ENCODE peak calls at places on chromosomes 11 and 22, in eight cellular contexts. One of them, this sample, is unnamed.

GRCh38 chr22:50672471-50673230 is at the start of gene SHANK3:
- ATAC-seq in HCT116: no peak
- ATAC-seq in mucosa of descending colon: no peak
- ATAC-seq in IMR-90: no peak
- ATAC-seq in psoas muscle: peak; percentile 61
- ATAC-seq in lower lobe of right lung: peak; percentile 53
- ATAC-seq in body of pancreas: peak; percentile 47
- ATAC-seq in heart left ventricle: peak; percentile 87
- ATAC-seq in this sample: peak; percentile 81

GRCh38 chr22:42172385-42173172 is 42.0 kb upstream of the CYP2D6 start:
- ATAC-seq in HCT116: no peak
- ATAC-seq in mucosa of descending colon: peak; percentile 69
- ATAC-seq in IMR-90: peak; percentile 62
- ATAC-seq in psoas muscle: no peak
- ATAC-seq in lower lobe of right lung: no peak
- ATAC-seq in body of pancreas: peak; percentile 23
- ATAC-seq in heart left ventricle: no peak
- ATAC-seq in this sample: no peak

GRCh38 chr11:4211991-4212390 is 117.4 kb downstream of the RRM1 start:
- ATAC-seq in HCT116: no peak
- ATAC-seq in mucosa of descending colon: no peak
- ATAC-seq in IMR-90: peak; percentile 37
- ATAC-seq in psoas muscle: no peak
- ATAC-seq in lower lobe of right lung: no peak
- ATAC-seq in body of pancreas: no peak
- ATAC-seq in heart left ventricle: no peak
- ATAC-seq in this sample: no peak

GRCh38 chr22:22201185-22201924 is 43.2 kb upstream of the VPREB1 start:
- ATAC-seq in HCT116: peak; percentile 84
- ATAC-seq in mucosa of descending colon: peak; percentile 83
- ATAC-seq in IMR-90: peak; percentile 62
- ATAC-seq in psoas muscle: no peak
- ATAC-seq in lower lobe of right lung: peak; percentile 50
- ATAC-seq in body of pancreas: no peak
- ATAC-seq in heart left ventricle: peak; percentile 41
- ATAC-seq in this sample: no peak

GRCh38 chr11:5703741-5704536 is 14.3 kb downstream of the TRIM22 start:
- ATAC-seq in HCT116: no peak
- ATAC-seq in mucosa of descending colon: no peak
- ATAC-seq in IMR-90: no peak
- ATAC-seq in psoas muscle: no peak
- ATAC-seq in lower lobe of right lung: no peak
- ATAC-seq in body of pancreas: no peak
- ATAC-seq in heart left ventricle: no peak
- ATAC-seq in this sample: no peak

GRCh38 chr11:44427432-44427831 is 117.5 kb upstream of the ALX4 start:
- ATAC-seq in HCT116: peak; percentile 84
- ATAC-seq in mucosa of descending colon: no peak
- ATAC-seq in IMR-90: no peak
- ATAC-seq in psoas muscle: no peak
- ATAC-seq in lower lobe of right lung: no peak
- ATAC-seq in body of pancreas: no peak
- ATAC-seq in heart left ventricle: no peak
- ATAC-seq in this sample: no peak

GRCh38 chr22:36942561-36942960 is 29.1 kb downstream of the CSF2RB start:
- ATAC-seq in HCT116: no peak
- ATAC-seq in mucosa of descending colon: no peak
- ATAC-seq in IMR-90: no peak
- ATAC-seq in psoas muscle: no peak
- ATAC-seq in lower lobe of right lung: no peak
- ATAC-seq in body of pancreas: no peak
- ATAC-seq in heart left ventricle: no peak
- ATAC-seq in this sample: no peak

GRCh38 chr11:29518389-29519174 is 498.2 kb downstream of the KCNA4 start:
- ATAC-seq in HCT116: no peak
- ATAC-seq in mucosa of descending colon: no peak
- ATAC-seq in IMR-90: no peak
- ATAC-seq in psoas muscle: no peak
- ATAC-seq in lower lobe of right lung: peak; percentile 37
- ATAC-seq in body of pancreas: no peak
- ATAC-seq in heart left ventricle: no peak
- ATAC-seq in this sample: no peak

GRCh38 chr11:14015711-14016110 is 53.2 kb downstream of the SPON1 start:
- ATAC-seq in HCT116: peak; percentile 90
- ATAC-seq in mucosa of descending colon: peak; percentile 84
- ATAC-seq in IMR-90: peak; percentile 36
- ATAC-seq in psoas muscle: no peak
- ATAC-seq in lower lobe of right lung: no peak
- ATAC-seq in body of pancreas: peak; percentile 56
- ATAC-seq in heart left ventricle: peak; percentile 74
- ATAC-seq in this sample: no peak

GRCh38 chr11:72239296-72239848 is 4.6 kb downstream of the PHOX2A start:
- ATAC-seq in HCT116: no peak
- ATAC-seq in mucosa of descending colon: peak; percentile 2
- ATAC-seq in IMR-90: peak; percentile 63
- ATAC-seq in psoas muscle: peak; percentile 45
- ATAC-seq in lower lobe of right lung: peak; percentile 51
- ATAC-seq in body of pancreas: no peak
- ATAC-seq in heart left ventricle: peak; percentile 53
- ATAC-seq in this sample: peak; percentile 71

GRCh38 chr11:36365937-36366336 is 69.8 kb downstream of the PRR5L start:
- ATAC-seq in HCT116: no peak
- ATAC-seq in mucosa of descending colon: no peak
- ATAC-seq in IMR-90: no peak
- ATAC-seq in psoas muscle: no peak
- ATAC-seq in lower lobe of right lung: no peak
- ATAC-seq in body of pancreas: no peak
- ATAC-seq in heart left ventricle: no peak
- ATAC-seq in this sample: no peak

GRCh38 chr11:117094776-117095175 is 3.5 kb downstream of the SIK3 start:
- ATAC-seq in HCT116: no peak
- ATAC-seq in mucosa of descending colon: no peak
- ATAC-seq in IMR-90: no peak
- ATAC-seq in psoas muscle: peak; percentile 58
- ATAC-seq in lower lobe of right lung: no peak
- ATAC-seq in body of pancreas: no peak
- ATAC-seq in heart left ventricle: no peak
- ATAC-seq in this sample: no peak

GRCh38 chr22:36839356-36840073 is 21.3 kb upstream of the NCF4 start:
- ATAC-seq in HCT116: no peak
- ATAC-seq in mucosa of descending colon: no peak
- ATAC-seq in IMR-90: no peak
- ATAC-seq in psoas muscle: no peak
- ATAC-seq in lower lobe of right lung: no peak
- ATAC-seq in body of pancreas: no peak
- ATAC-seq in heart left ventricle: no peak
- ATAC-seq in this sample: no peak

GRCh38 chr11:133940034-133940433 is 16.7 kb downstream of the IGSF9B start:
- ATAC-seq in HCT116: no peak
- ATAC-seq in mucosa of descending colon: no peak
- ATAC-seq in IMR-90: no peak
- ATAC-seq in psoas muscle: no peak
- ATAC-seq in lower lobe of right lung: no peak
- ATAC-seq in body of pancreas: no peak
- ATAC-seq in heart left ventricle: no peak
- ATAC-seq in this sample: no peak

GRCh38 chr11:130220311-130221030 is 60.9 kb downstream of the ST14 start:
- ATAC-seq in HCT116: no peak
- ATAC-seq in mucosa of descending colon: no peak
- ATAC-seq in IMR-90: no peak
- ATAC-seq in psoas muscle: peak; percentile 20
- ATAC-seq in lower lobe of right lung: no peak
- ATAC-seq in body of pancreas: no peak
- ATAC-seq in heart left ventricle: no peak
- ATAC-seq in this sample: no peak

GRCh38 chr22:42938449-42938848 is 76.5 kb downstream of the PACSIN2 start:
- ATAC-seq in HCT116: no peak
- ATAC-seq in mucosa of descending colon: no peak
- ATAC-seq in IMR-90: no peak
- ATAC-seq in psoas muscle: no peak
- ATAC-seq in lower lobe of right lung: peak; percentile 30
- ATAC-seq in body of pancreas: no peak
- ATAC-seq in heart left ventricle: no peak
- ATAC-seq in this sample: no peak

GRCh38 chr11:22454461-22454860 is 116.3 kb downstream of the SLC17A6 start:
- ATAC-seq in HCT116: no peak
- ATAC-seq in mucosa of descending colon: no peak
- ATAC-seq in IMR-90: no peak
- ATAC-seq in psoas muscle: no peak
- ATAC-seq in lower lobe of right lung: no peak
- ATAC-seq in body of pancreas: no peak
- ATAC-seq in heart left ventricle: no peak
- ATAC-seq in this sample: no peak

GRCh38 chr11:15727125-15727524 is 612.4 kb downstream of the INSC start:
- ATAC-seq in HCT116: no peak
- ATAC-seq in mucosa of descending colon: no peak
- ATAC-seq in IMR-90: no peak
- ATAC-seq in psoas muscle: peak; percentile 27
- ATAC-seq in lower lobe of right lung: no peak
- ATAC-seq in body of pancreas: no peak
- ATAC-seq in heart left ventricle: no peak
- ATAC-seq in this sample: no peak

GRCh38 chr11:94895451-94895850 is 77.9 kb downstream of the CWC15 start:
- ATAC-seq in HCT116: no peak
- ATAC-seq in mucosa of descending colon: no peak
- ATAC-seq in IMR-90: peak; percentile 55
- ATAC-seq in psoas muscle: peak; percentile 69
- ATAC-seq in lower lobe of right lung: peak; percentile 24
- ATAC-seq in body of pancreas: no peak
- ATAC-seq in heart left ventricle: peak; percentile 42
- ATAC-seq in this sample: peak; percentile 55

GRCh38 chr11:73957654-73958361 is 7.0 kb downstream of the DNAJB13 start:
- ATAC-seq in HCT116: no peak
- ATAC-seq in mucosa of descending colon: peak; percentile 69
- ATAC-seq in IMR-90: no peak
- ATAC-seq in psoas muscle: no peak
- ATAC-seq in lower lobe of right lung: no peak
- ATAC-seq in body of pancreas: no peak
- ATAC-seq in heart left ventricle: no peak
- ATAC-seq in this sample: no peak

GRCh38 chr22:50016988-50017700 is 4.6 kb upstream of the IL17REL start:
- ATAC-seq in HCT116: no peak
- ATAC-seq in mucosa of descending colon: peak; percentile 25
- ATAC-seq in IMR-90: no peak
- ATAC-seq in psoas muscle: peak; percentile 38
- ATAC-seq in lower lobe of right lung: no peak
- ATAC-seq in body of pancreas: no peak
- ATAC-seq in heart left ventricle: no peak
- ATAC-seq in this sample: no peak

GRCh38 chr11:92969634-92970347 is at the start of gene MTNR1B:
- ATAC-seq in HCT116: no peak
- ATAC-seq in mucosa of descending colon: no peak
- ATAC-seq in IMR-90: peak; percentile 81
- ATAC-seq in psoas muscle: no peak
- ATAC-seq in lower lobe of right lung: no peak
- ATAC-seq in body of pancreas: no peak
- ATAC-seq in heart left ventricle: no peak
- ATAC-seq in this sample: no peak

GRCh38 chr11:73099512-73100266 is 42.4 kb downstream of the FCHSD2 start:
- ATAC-seq in HCT116: no peak
- ATAC-seq in mucosa of descending colon: no peak
- ATAC-seq in IMR-90: no peak
- ATAC-seq in psoas muscle: no peak
- ATAC-seq in lower lobe of right lung: no peak
- ATAC-seq in body of pancreas: no peak
- ATAC-seq in heart left ventricle: peak; percentile 15
- ATAC-seq in this sample: no peak

GRCh38 chr11:122882809-122883681 is 486 bp downstream of the JHY start:
- ATAC-seq in HCT116: peak; percentile 81
- ATAC-seq in mucosa of descending colon: peak; percentile 88
- ATAC-seq in IMR-90: peak; percentile 71
- ATAC-seq in psoas muscle: no peak
- ATAC-seq in lower lobe of right lung: peak; percentile 93
- ATAC-seq in body of pancreas: peak; percentile 79
- ATAC-seq in heart left ventricle: peak; percentile 76
- ATAC-seq in this sample: peak; percentile 87

GRCh38 chr11:125968363-125968762 is 22.5 kb downstream of the VSIG10L2 start:
- ATAC-seq in HCT116: no peak
- ATAC-seq in mucosa of descending colon: peak; percentile 74
- ATAC-seq in IMR-90: no peak
- ATAC-seq in psoas muscle: no peak
- ATAC-seq in lower lobe of right lung: peak; percentile 83
- ATAC-seq in body of pancreas: no peak
- ATAC-seq in heart left ventricle: no peak
- ATAC-seq in this sample: no peak

DNA sequence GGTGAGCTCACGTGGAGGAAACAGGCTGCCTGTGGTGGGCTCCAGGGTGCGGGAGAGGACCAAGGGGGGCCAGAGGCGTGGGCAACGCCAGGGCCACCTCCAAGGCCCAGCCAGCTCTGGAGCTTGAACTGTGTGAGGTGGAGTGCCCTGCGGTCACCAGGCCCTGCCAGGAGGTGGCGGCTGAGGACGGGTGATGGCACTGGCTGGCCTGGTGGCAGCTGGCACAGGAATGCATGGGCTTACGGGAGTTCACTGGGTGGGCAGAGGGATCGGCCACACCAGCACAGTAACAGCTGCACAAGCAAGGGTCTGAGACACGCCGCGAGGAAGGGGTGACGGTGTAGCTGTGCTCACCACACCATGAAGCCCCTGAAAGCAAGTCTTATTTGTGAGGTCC is 15.8 kb downstream of the TOLLIP start:
- ATAC-seq in HCT116: peak; percentile 72
- ATAC-seq in mucosa of descending colon: peak; percentile 67
- ATAC-seq in IMR-90: peak; percentile 42
- ATAC-seq in psoas muscle: peak; percentile 31
- ATAC-seq in lower lobe of right lung: no peak
- ATAC-seq in body of pancreas: no peak
- ATAC-seq in heart left ventricle: peak; percentile 51
- ATAC-seq in this sample: peak; percentile 29
- TF ChIP-seq CTCF in HCT116: peak; percentile 42
- TF ChIP-seq CTCF in mucosa of descending colon: no peak
- TF ChIP-seq CTCF in IMR-90: peak; percentile 23
- TF ChIP-seq CTCF in psoas muscle: peak; percentile 51
- TF ChIP-seq CTCF in lower lobe of right lung: peak; percentile 26
- TF ChIP-seq CTCF in body of pancreas: peak; percentile 34
- TF ChIP-seq CTCF in heart left ventricle: no peak
- TF ChIP-seq CTCF in this sample: no peak

GRCh38 chr22:46538816-46539163 is 1.4 kb upstream of the CELSR1 start:
- ATAC-seq in HCT116: no peak
- ATAC-seq in mucosa of descending colon: no peak
- ATAC-seq in IMR-90: peak; percentile 22
- ATAC-seq in psoas muscle: no peak
- ATAC-seq in lower lobe of right lung: peak; percentile 35
- ATAC-seq in body of pancreas: no peak
- ATAC-seq in heart left ventricle: peak; percentile 5
- ATAC-seq in this sample: no peak
- H3K4me3 ChIP-seq in HCT116: peak overlapping the region; percentile 57
- H3K4me3 ChIP-seq in mucosa of descending colon: no peak overlapping the region
- H3K4me3 ChIP-seq in IMR-90: peak overlapping the region; percentile 6
- H3K4me3 ChIP-seq in psoas muscle: peak overlapping the region; percentile 53
- H3K4me3 ChIP-seq in lower lobe of right lung: peak overlapping the region; percentile 63
- H3K4me3 ChIP-seq in body of pancreas: no peak overlapping the region
- H3K4me3 ChIP-seq in heart left ventricle: peak overlapping the region; percentile 60
- H3K4me3 ChIP-seq in this sample: no peak overlapping the region

GRCh38 chr11:82995276-82995675 is 76.4 kb downstream of the RAB30 start:
- ATAC-seq in HCT116: no peak
- ATAC-seq in mucosa of descending colon: no peak
- ATAC-seq in IMR-90: no peak
- ATAC-seq in psoas muscle: no peak
- ATAC-seq in lower lobe of right lung: no peak
- ATAC-seq in body of pancreas: no peak
- ATAC-seq in heart left ventricle: no peak
- ATAC-seq in this sample: no peak
- H3K9me3 ChIP-seq in HCT116: no peaks in the 10 kb centered on the region
- H3K9me3 ChIP-seq in mucosa of descending colon: no peaks in the 10 kb centered on the region
- H3K9me3 ChIP-seq in IMR-90: no peaks in the 10 kb centered on the region
- H3K9me3 ChIP-seq in psoas muscle: no peaks in the 10 kb centered on the region
- H3K9me3 ChIP-seq in lower lobe of right lung: no peaks in the 10 kb centered on the region
- H3K9me3 ChIP-seq in body of pancreas: no peaks in the 10 kb centered on the region
- H3K9me3 ChIP-seq in heart left ventricle: no peaks in the 10 kb centered on the region
- H3K9me3 ChIP-seq in this sample: no peaks in the 10 kb centered on the region

GRCh38 chr11:17864478-17864941 is 129.9 kb downstream of the KCNC1 start:
- ATAC-seq in HCT116: peak; percentile 87
- ATAC-seq in mucosa of descending colon: peak; percentile 58
- ATAC-seq in IMR-90: no peak
- ATAC-seq in psoas muscle: no peak
- ATAC-seq in lower lobe of right lung: peak; percentile 48
- ATAC-seq in body of pancreas: no peak
- ATAC-seq in heart left ventricle: no peak
- ATAC-seq in this sample: no peak
- TF ChIP-seq CTCF in HCT116: peak; percentile 16
- TF ChIP-seq CTCF in mucosa of descending colon: peak; percentile 52
- TF ChIP-seq CTCF in IMR-90: peak; percentile 26
- TF ChIP-seq CTCF in psoas muscle: no peak
- TF ChIP-seq CTCF in lower lobe of right lung: peak; percentile 41
- TF ChIP-seq CTCF in body of pancreas: peak; percentile 64
- TF ChIP-seq CTCF in heart left ventricle: no peak
- TF ChIP-seq CTCF in this sample: no peak